ENCODE peak calls at places on chromosomes 4 and X, in four cellular contexts. C is effector memory CD4-positive, alpha-beta T cell; B is transverse colon; E is ovary. G is an unnamed sample.

GRCh38 chrX:3712870-3713224 is 602 bp downstream of the PRKX start:
- DNase-seq in B (peak; percentile 35), C (no peak), E (no peak), G (peak; percentile 50)

GRCh38 chr4:56424697-56425514 is 10.5 kb downstream of the PPAT start:
- DNase-seq in C (no peak), E (no peak), B (peak; percentile 13), G (no peak)

GRCh38 chr4:177699365-177700213 is 257.4 kb upstream of the AGA start:
- DNase-seq in B (no peak), E (no peak), C (no peak), G (no peak)

GRCh38 chrX:17826609-17827496 is 34.2 kb downstream of the RAI2 start:
- DNase-seq in B (peak; percentile 36), E (no peak), C (no peak), G (no peak)

GRCh38 chrX:45502396-45502795 is 301.7 kb upstream of the DIPK2B start:
- DNase-seq in E (no peak), B (no peak), C (no peak), G (no peak)

GRCh38 chrX:44241551-44241950 is 101.9 kb downstream of the EFHC2 start:
- DNase-seq in C (no peak), B (no peak), E (no peak), G (no peak)

GRCh38 chrX:71067727-71068051 is 445 bp downstream of the SNX12 start:
- DNase-seq in B (no peak), C (no peak), E (no peak), G (no peak)

GRCh38 chr4:183264614-183265013 is 55.5 kb downstream of the CLDN22 start:
- DNase-seq in E (no peak), B (no peak), C (no peak), G (no peak)

GRCh38 chr4:152534541-152535231 is 1.2 kb downstream of the FBXW7 start:
- DNase-seq in C (no peak), B (peak; percentile 61), E (peak; percentile 49), G (peak; percentile 82)

GRCh38 chr4:6196871-6197270 is 3.5 kb downstream of the JAKMIP1 start:
- DNase-seq in C (no peak), B (no peak), E (no peak), G (no peak)
- H3K4me1 ChIP-seq in C (peaks cover 14% of the 10 kb centered on the region), B (peaks cover 12% of the 10 kb centered on the region), E (no peaks in the 10 kb centered on the region), G (no peaks in the 10 kb centered on the region)

GRCh38 chr4:154064244-154064643 is 275.4 kb upstream of the SFRP2 start:
- DNase-seq in B (no peak), E (no peak), C (no peak), G (no peak)
- H3K9me3 ChIP-seq in B (peaks cover 2% of the 10 kb centered on the region), E (no peaks in the 10 kb centered on the region), C (peaks cover 3% of the 10 kb centered on the region), G (peaks cover 8% of the 10 kb centered on the region)

GRCh38 chrX:120250522-120251271 is at the start of gene ZBTB33:
- DNase-seq in B (peak; percentile 91), C (peak; percentile 63), E (peak; percentile 92), G (peak; percentile 96)
- H3K4me3 ChIP-seq in B (peak within 1 kb of the TSS; percentile 32), C (peak within 1 kb of the TSS; percentile 66), E (peak within 1 kb of the TSS; percentile 69), G (peak within 1 kb of the TSS; percentile 71)

GRCh38 chr4:13546374-13546854 is 2.1 kb upstream of the NKX3-2 start:
- DNase-seq in C (no peak), B (no peak), E (no peak), G (no peak)
- H3K4me1 ChIP-seq in C (peaks cover 53% of the 10 kb centered on the region), B (peaks cover 39% of the 10 kb centered on the region), E (peaks cover 13% of the 10 kb centered on the region), G (no peaks in the 10 kb centered on the region)

DNA sequence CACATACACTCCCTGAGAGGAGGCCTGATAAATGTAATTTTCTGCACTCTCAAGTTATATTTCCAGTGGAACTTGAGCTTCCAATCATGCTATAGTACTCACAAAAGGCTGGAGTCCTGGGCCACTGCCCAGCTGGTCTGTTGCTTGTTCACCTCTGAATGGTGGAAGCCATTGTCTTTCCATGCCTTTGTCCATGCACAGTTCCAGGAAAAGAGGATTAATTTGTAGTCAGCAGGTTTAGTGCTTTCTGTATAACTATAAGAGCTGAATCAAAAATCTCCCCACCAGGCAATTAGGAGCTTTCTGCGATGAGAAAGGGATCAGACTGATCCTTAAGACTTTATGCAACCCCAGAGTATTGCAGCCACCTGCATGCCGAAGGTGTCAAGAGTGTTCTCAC is 195.4 kb upstream of the PGRMC2 start:
- DNase-seq in E (no peak), B (no peak), C (no peak), G (no peak)
- H3K9me3 ChIP-seq in E (no peaks in the 10 kb centered on the region), B (no peaks in the 10 kb centered on the region), C (no peaks in the 10 kb centered on the region), G (peaks cover 3% of the 10 kb centered on the region)

DNA sequence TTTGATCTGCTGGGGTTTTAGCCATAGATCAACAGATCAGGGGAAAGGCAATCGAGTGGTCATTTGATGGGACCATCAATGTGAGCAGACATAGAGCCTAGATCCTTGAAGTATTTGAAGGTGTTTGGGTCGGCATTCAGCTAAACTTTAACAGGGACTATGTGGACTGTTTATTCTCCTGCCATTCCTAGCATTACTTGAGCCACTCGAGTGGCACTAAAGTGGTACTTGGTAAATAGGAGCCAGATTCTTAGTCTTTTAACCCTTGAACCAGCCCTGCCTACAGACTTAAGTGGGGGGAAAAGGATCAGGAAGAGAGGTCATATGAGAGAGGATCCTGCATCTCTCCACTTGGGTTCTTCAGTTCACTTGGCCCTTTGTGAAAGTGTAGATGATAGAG is 3.8 kb downstream of the MSN start:
- DNase-seq in B (no peak), E (no peak), C (no peak), G (no peak)
- H3K4me3 ChIP-seq in B (no peak overlapping the region), E (no peak overlapping the region), C (peak overlapping the region; percentile 15), G (peak overlapping the region; percentile 26)

DNA sequence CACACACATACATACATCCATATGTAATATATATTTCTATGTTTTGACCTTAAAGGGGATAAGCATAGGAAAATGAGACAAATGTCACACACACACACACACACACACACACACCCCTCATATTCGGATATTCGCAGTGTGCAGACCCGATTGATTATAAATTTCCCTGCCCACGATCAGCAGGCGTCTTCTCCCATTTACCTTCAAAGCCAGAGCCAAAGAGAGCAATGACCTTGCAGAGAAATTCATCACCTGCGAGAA is 485 bp downstream of the GPRIN3 start:
- DNase-seq in B (no peak), C (no peak), E (no peak), G (no peak)
- H3K4me1 ChIP-seq in B (peaks cover 39% of the 10 kb centered on the region), C (peaks cover 34% of the 10 kb centered on the region), E (peaks cover 7% of the 10 kb centered on the region), G (no peaks in the 10 kb centered on the region)